ENCODE peak calls at places on chromosome 17, in eight cellular contexts. One of them, this sample, is unnamed.

GRCh38 chr17:42453544-42453943 is 5.1 kb upstream of the ATP6V0A1 start:
- DNase-seq in thoracic aorta: no peak
- DNase-seq in AG10803: no peak
- DNase-seq in HFFc6: no peak
- DNase-seq in PC-9: no peak
- DNase-seq in WTC11: no peak
- DNase-seq in ovary: no peak
- DNase-seq in cardiac muscle cell: no peak
- DNase-seq in this sample: no peak

GRCh38 chr17:35241520-35241919 is 1.4 kb upstream of the SLFN5 start:
- DNase-seq in cardiac muscle cell: no peak
- DNase-seq in HFFc6: no peak
- DNase-seq in PC-9: no peak
- DNase-seq in WTC11: no peak
- DNase-seq in AG10803: no peak
- DNase-seq in thoracic aorta: no peak
- DNase-seq in ovary: no peak
- DNase-seq in this sample: no peak

GRCh38 chr17:36485805-36486203 is 677 bp upstream of the ZNHIT3 start:
- DNase-seq in thoracic aorta: no peak
- DNase-seq in HFFc6: no peak
- DNase-seq in PC-9: no peak
- DNase-seq in AG10803: no peak
- DNase-seq in WTC11: peak
- DNase-seq in cardiac muscle cell: no peak
- DNase-seq in ovary: no peak
- DNase-seq in this sample: no peak

GRCh38 chr17:64028874-64029464 is 8.5 kb upstream of the ICAM2 start:
- DNase-seq in HFFc6: peak
- DNase-seq in PC-9: peak
- DNase-seq in AG10803: peak
- DNase-seq in ovary: peak
- DNase-seq in WTC11: peak
- DNase-seq in cardiac muscle cell: peak
- DNase-seq in thoracic aorta: no peak
- DNase-seq in this sample: peak

GRCh38 chr17:68182016-68182315 is 65.9 kb upstream of the AMZ2 start:
- DNase-seq in ovary: no peak
- DNase-seq in HFFc6: no peak
- DNase-seq in thoracic aorta: no peak
- DNase-seq in AG10803: no peak
- DNase-seq in PC-9: no peak
- DNase-seq in cardiac muscle cell: no peak
- DNase-seq in WTC11: no peak
- DNase-seq in this sample: no peak

GRCh38 chr17:16304832-16305231 is 48.4 kb downstream of the CENPV start:
- DNase-seq in PC-9: no peak
- DNase-seq in ovary: peak
- DNase-seq in cardiac muscle cell: peak
- DNase-seq in WTC11: peak
- DNase-seq in AG10803: peak
- DNase-seq in thoracic aorta: no peak
- DNase-seq in HFFc6: no peak
- DNase-seq in this sample: peak

GRCh38 chr17:79788989-79789942 is 7.6 kb downstream of the CBX8 start:
- DNase-seq in PC-9: no peak
- DNase-seq in thoracic aorta: no peak
- DNase-seq in ovary: no peak
- DNase-seq in HFFc6: no peak
- DNase-seq in AG10803: no peak
- DNase-seq in WTC11: peak
- DNase-seq in cardiac muscle cell: no peak
- DNase-seq in this sample: no peak

GRCh38 chr17:79750650-79751545 is 20.2 kb downstream of the ENPP7 start:
- DNase-seq in thoracic aorta: no peak
- DNase-seq in AG10803: no peak
- DNase-seq in ovary: no peak
- DNase-seq in HFFc6: no peak
- DNase-seq in PC-9: peak
- DNase-seq in cardiac muscle cell: no peak
- DNase-seq in WTC11: no peak
- DNase-seq in this sample: no peak

GRCh38 chr17:57842280-57842679 is 7.6 kb downstream of the MRPS23 start:
- DNase-seq in PC-9: no peak
- DNase-seq in cardiac muscle cell: no peak
- DNase-seq in ovary: no peak
- DNase-seq in thoracic aorta: no peak
- DNase-seq in HFFc6: no peak
- DNase-seq in WTC11: no peak
- DNase-seq in AG10803: no peak
- DNase-seq in this sample: no peak

GRCh38 chr17:4366312-4367063 is at the start of gene UBE2G1:
- DNase-seq in AG10803: peak
- DNase-seq in HFFc6: peak
- DNase-seq in cardiac muscle cell: peak
- DNase-seq in ovary: peak
- DNase-seq in thoracic aorta: peak
- DNase-seq in PC-9: peak
- DNase-seq in WTC11: peak
- DNase-seq in this sample: peak
- TF ChIP-seq CTCF in AG10803: peak
- TF ChIP-seq CTCF in HFFc6: peak
- TF ChIP-seq CTCF in cardiac muscle cell: peak
- TF ChIP-seq CTCF in ovary: peak
- TF ChIP-seq CTCF in thoracic aorta: no peak
- TF ChIP-seq CTCF in PC-9: peak
- TF ChIP-seq CTCF in WTC11: no peak
- TF ChIP-seq CTCF in this sample: no peak

DNA sequence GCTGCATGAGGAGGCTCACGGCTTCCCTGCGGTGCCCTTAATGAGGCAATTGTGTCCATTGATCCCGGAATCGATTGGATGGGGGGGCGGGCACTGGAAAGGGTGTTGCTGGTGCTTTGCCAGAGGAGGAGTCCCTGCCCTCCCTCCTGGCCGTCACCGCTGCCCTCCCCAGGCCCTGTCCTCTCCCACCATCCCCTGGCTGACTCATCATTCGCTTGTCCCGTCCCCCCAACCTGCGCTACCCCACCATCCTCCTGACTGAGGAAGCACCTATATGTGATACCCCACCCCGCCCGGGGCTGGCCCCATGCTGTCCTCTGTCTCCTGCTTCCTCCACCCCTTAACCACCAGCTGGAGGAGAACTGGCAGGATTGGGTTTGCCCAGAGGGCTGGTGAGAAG is 20.8 kb downstream of the CACNA1G start:
- DNase-seq in cardiac muscle cell: no peak
- DNase-seq in WTC11: no peak
- DNase-seq in thoracic aorta: no peak
- DNase-seq in AG10803: no peak
- DNase-seq in ovary: no peak
- DNase-seq in PC-9: no peak
- DNase-seq in HFFc6: no peak
- DNase-seq in this sample: no peak
- TF ChIP-seq CTCF in cardiac muscle cell: no peak
- TF ChIP-seq CTCF in WTC11: no peak
- TF ChIP-seq CTCF in thoracic aorta: no peak
- TF ChIP-seq CTCF in AG10803: no peak
- TF ChIP-seq CTCF in ovary: no peak
- TF ChIP-seq CTCF in PC-9: no peak
- TF ChIP-seq CTCF in HFFc6: no peak
- TF ChIP-seq CTCF in this sample: no peak

GRCh38 chr17:80986816-80987480 is 4.7 kb upstream of the CHMP6 start:
- DNase-seq in ovary: peak
- DNase-seq in thoracic aorta: no peak
- DNase-seq in PC-9: no peak
- DNase-seq in cardiac muscle cell: no peak
- DNase-seq in AG10803: no peak
- DNase-seq in HFFc6: no peak
- DNase-seq in WTC11: no peak
- DNase-seq in this sample: no peak

GRCh38 chr17:80986046-80986445 is 5.6 kb upstream of the CHMP6 start:
- DNase-seq in AG10803: no peak
- DNase-seq in PC-9: no peak
- DNase-seq in cardiac muscle cell: no peak
- DNase-seq in thoracic aorta: no peak
- DNase-seq in WTC11: no peak
- DNase-seq in ovary: no peak
- DNase-seq in HFFc6: no peak
- DNase-seq in this sample: no peak

GRCh38 chr17:80983545-80983944 is 8.1 kb upstream of the CHMP6 start:
- DNase-seq in thoracic aorta: no peak
- DNase-seq in HFFc6: no peak
- DNase-seq in PC-9: no peak
- DNase-seq in WTC11: no peak
- DNase-seq in AG10803: no peak
- DNase-seq in ovary: no peak
- DNase-seq in cardiac muscle cell: no peak
- DNase-seq in this sample: no peak

GRCh38 chr17:80982426-80982974 is 9.1 kb upstream of the CHMP6 start:
- DNase-seq in ovary: no peak
- DNase-seq in WTC11: no peak
- DNase-seq in HFFc6: no peak
- DNase-seq in thoracic aorta: no peak
- DNase-seq in PC-9: no peak
- DNase-seq in AG10803: no peak
- DNase-seq in cardiac muscle cell: no peak
- DNase-seq in this sample: no peak

DNA sequence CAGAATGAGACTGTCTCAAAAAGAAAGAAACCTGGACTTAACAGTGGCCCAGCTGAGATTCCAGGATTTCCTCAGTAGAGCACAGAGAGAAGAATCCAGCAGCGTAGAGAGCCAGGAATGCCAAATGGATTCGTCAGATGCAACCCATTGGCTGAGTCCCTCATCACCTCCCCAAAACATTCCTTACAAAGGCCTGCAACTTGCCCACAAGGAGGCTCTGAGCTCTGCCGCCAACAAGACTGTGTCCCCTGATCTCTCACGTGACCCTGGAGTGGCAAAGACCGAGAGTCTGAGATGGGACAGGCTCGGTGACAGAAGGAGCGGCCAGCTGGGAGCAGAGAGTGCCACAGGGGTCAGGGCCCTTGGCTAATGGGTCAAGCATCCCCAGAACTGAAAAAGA is 6.9 kb upstream of the CHMP6 start:
- DNase-seq in HFFc6: peak
- DNase-seq in PC-9: peak
- DNase-seq in ovary: peak
- DNase-seq in AG10803: peak
- DNase-seq in cardiac muscle cell: peak
- DNase-seq in thoracic aorta: no peak
- DNase-seq in WTC11: peak
- DNase-seq in this sample: no peak
- TF ChIP-seq CTCF in HFFc6: peak
- TF ChIP-seq CTCF in PC-9: no peak
- TF ChIP-seq CTCF in ovary: no peak
- TF ChIP-seq CTCF in AG10803: peak
- TF ChIP-seq CTCF in cardiac muscle cell: peak
- TF ChIP-seq CTCF in thoracic aorta: no peak
- TF ChIP-seq CTCF in WTC11: no peak
- TF ChIP-seq CTCF in this sample: no peak

DNA sequence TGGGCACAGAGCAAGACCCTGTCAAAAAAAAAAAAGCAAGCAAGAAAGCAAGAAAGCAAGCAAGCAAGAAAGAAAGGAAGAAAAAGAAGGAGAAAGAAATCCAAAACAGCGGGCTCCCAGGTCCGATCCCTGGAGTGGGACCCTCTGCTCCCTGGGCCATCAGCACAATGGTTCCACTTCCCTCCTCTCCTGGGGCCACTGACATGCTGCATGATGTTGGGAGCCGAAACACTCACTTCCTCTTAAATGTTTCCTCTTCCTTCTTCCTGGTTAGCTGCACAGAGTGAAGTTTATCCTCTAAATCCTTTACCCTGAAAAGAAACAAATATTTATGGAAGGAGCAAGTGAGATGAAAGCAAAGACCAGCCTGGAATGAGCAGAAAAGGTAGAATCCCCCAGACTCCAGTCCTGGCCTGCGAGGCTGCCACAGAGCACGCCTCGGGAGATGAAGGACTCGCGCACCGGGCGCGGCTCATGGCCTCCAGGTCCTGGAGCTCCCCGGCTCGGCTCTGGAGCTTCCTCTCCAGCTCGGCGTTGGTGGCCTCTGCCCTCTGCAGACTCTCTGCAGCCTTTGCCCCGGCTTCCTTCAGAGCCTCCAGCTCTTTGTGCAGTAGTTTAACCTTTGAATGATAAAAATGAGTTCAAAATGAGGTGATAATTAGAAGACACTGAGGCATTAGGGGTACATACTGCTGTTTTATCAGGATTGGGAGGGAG is 19.0 kb downstream of the CCDC57 start:
- DNase-seq in AG10803: no peak
- DNase-seq in PC-9: no peak
- DNase-seq in ovary: no peak
- DNase-seq in WTC11: no peak
- DNase-seq in cardiac muscle cell: no peak
- DNase-seq in HFFc6: no peak
- DNase-seq in thoracic aorta: no peak
- DNase-seq in this sample: no peak
- TF ChIP-seq CTCF in AG10803: no peak
- TF ChIP-seq CTCF in PC-9: no peak
- TF ChIP-seq CTCF in ovary: no peak
- TF ChIP-seq CTCF in WTC11: no peak
- TF ChIP-seq CTCF in cardiac muscle cell: no peak
- TF ChIP-seq CTCF in HFFc6: no peak
- TF ChIP-seq CTCF in thoracic aorta: no peak
- TF ChIP-seq CTCF in this sample: no peak

GRCh38 chr17:32755045-32755805 is 121.7 kb downstream of the MYO1D start:
- DNase-seq in HFFc6: peak
- DNase-seq in AG10803: peak
- DNase-seq in cardiac muscle cell: peak
- DNase-seq in PC-9: peak
- DNase-seq in thoracic aorta: no peak
- DNase-seq in WTC11: no peak
- DNase-seq in ovary: no peak
- DNase-seq in this sample: no peak
- TF ChIP-seq CTCF in HFFc6: peak
- TF ChIP-seq CTCF in AG10803: peak
- TF ChIP-seq CTCF in cardiac muscle cell: peak
- TF ChIP-seq CTCF in PC-9: peak
- TF ChIP-seq CTCF in thoracic aorta: peak
- TF ChIP-seq CTCF in WTC11: no peak
- TF ChIP-seq CTCF in ovary: peak
- TF ChIP-seq CTCF in this sample: peak

This sample was measured in Calu3.